ENCODE peak calls at places on chromosomes 2 and 18, in ten cellular contexts. Y, P, Q, F, Z, N, O, S, E and H are unnamed samples.

GRCh38 chr18:49166327-49166726 is 215.6 kb upstream of the SMAD7 start:
- DNase-seq in E (no peak), O (no peak), Q (no peak), Y (no peak), F (no peak), P (no peak), Z (no peak), N (no peak), S (no peak), H (no peak)

GRCh38 chr2:205612661-205613060 is 69.6 kb upstream of the NRP2 start:
- DNase-seq in S (no peak), F (no peak), N (no peak), P (no peak), Y (no peak), Z (peak), E (no peak), Q (no peak), O (peak), H (peak)

GRCh38 chr2:16933355-16933754 is 267.7 kb upstream of the CYRIA start:
- DNase-seq in P (no peak), S (no peak), Y (peak), O (no peak), Q (no peak), N (no peak), E (no peak), F (no peak), Z (no peak), H (no peak)

GRCh38 chr2:235793163-235793752 is 299.4 kb downstream of the AGAP1 start:
- DNase-seq in Y (peak), F (no peak), Z (no peak), E (peak), P (no peak), Q (peak), N (no peak), S (no peak), O (peak), H (peak)

GRCh38 chr2:128781888-128782385 is 463.3 kb upstream of the HS6ST1 start:
- DNase-seq in F (no peak), N (no peak), S (no peak), P (no peak), O (peak), Q (no peak), Z (no peak), E (no peak), Y (no peak), H (no peak)

GRCh38 chr2:201151127-201152074 is 31.5 kb upstream of the CASP10 start:
- DNase-seq in N (no peak), Q (no peak), F (no peak), P (no peak), E (no peak), O (peak), Z (peak), Y (no peak), S (no peak), H (peak)

GRCh38 chr2:73009177-73009839 is 62.2 kb downstream of the SFXN5 start:
- DNase-seq in F (no peak), O (no peak), Z (no peak), Y (no peak), N (no peak), Q (no peak), S (no peak), P (no peak), E (no peak), H (no peak)

GRCh38 chr2:130873700-130874346 is 37.1 kb downstream of the ARHGEF4 start:
- DNase-seq in P (peak), Q (peak), F (peak), Y (peak), N (peak), S (peak), E (peak), Z (peak), O (peak), H (peak)

GRCh38 chr2:16396986-16397385 is 268.6 kb downstream of the CYRIA start:
- DNase-seq in N (no peak), P (no peak), Z (no peak), Q (no peak), E (no peak), F (no peak), S (no peak), Y (no peak), O (no peak), H (no peak)

GRCh38 chr18:46298511-46298910 is 194.3 kb downstream of the HAUS1 start:
- DNase-seq in P (no peak), Y (no peak), E (no peak), Q (no peak), N (no peak), F (no peak), S (no peak), Z (no peak), O (no peak), H (no peak)

GRCh38 chr2:96342085-96342484 is 6.5 kb downstream of the NCAPH start:
- DNase-seq in S (no peak), O (no peak), E (no peak), F (no peak), P (no peak), Y (no peak), N (peak), Z (no peak), Q (no peak), H (no peak)

GRCh38 chr2:86697539-86697938 is 22.6 kb upstream of the RMND5A start:
- DNase-seq in Q (no peak), E (no peak), S (no peak), O (no peak), Z (peak), Y (no peak), N (no peak), P (no peak), F (no peak), H (no peak)

GRCh38 chr2:166338831-166339339 is 36.9 kb downstream of the SCN9A start:
- DNase-seq in P (no peak), Z (no peak), E (no peak), O (no peak), S (no peak), Q (no peak), Y (no peak), N (no peak), F (no peak), H (no peak)

GRCh38 chr2:101230541-101230993 is 22.1 kb upstream of the CNOT11 start:
- DNase-seq in Y (no peak), N (no peak), P (no peak), E (no peak), Q (no peak), Z (no peak), F (no peak), O (no peak), S (no peak), H (no peak)

GRCh38 chr2:183089192-183089851 is 10.8 kb downstream of the DUSP19 start:
- DNase-seq in Q (no peak), Y (no peak), S (no peak), O (no peak), F (no peak), Z (no peak), E (no peak), N (no peak), P (no peak), H (no peak)

GRCh38 chr2:115833196-115833595 is 1390.8 kb downstream of the DPP10 start:
- DNase-seq in Y (no peak), Z (no peak), N (no peak), E (no peak), S (no peak), O (peak), P (no peak), Q (no peak), F (no peak), H (no peak)

GRCh38 chr2:230564805-230565779 is 147.6 kb upstream of the CAB39 start:
- DNase-seq in P (no peak), S (no peak), O (no peak), N (no peak), Z (peak), Y (no peak), F (no peak), E (no peak), Q (no peak), H (peak)

GRCh38 chr2:102063948-102064678 is 72.4 kb downstream of the IL1R2 start:
- DNase-seq in Q (peak), P (peak), E (peak), O (peak), F (peak), Y (peak), N (no peak), Z (peak), S (no peak), H (peak)

GRCh38 chr18:12015697-12016062 is 34.4 kb downstream of the IMPA2 start:
- DNase-seq in Q (no peak), P (no peak), Y (no peak), Z (no peak), F (peak), S (no peak), E (no peak), O (no peak), N (no peak), H (no peak)

GRCh38 chr18:35143615-35144596 is 96.9 kb upstream of the ZNF397 start:
- DNase-seq in P (peak), Y (peak), N (no peak), S (no peak), E (peak), F (peak), Z (peak), Q (peak), O (peak), H (peak)

GRCh38 chr2:226874749-226875148 is 38.9 kb downstream of the RHBDD1 start:
- DNase-seq in E (no peak), P (no peak), S (no peak), Y (peak), F (no peak), Z (no peak), N (no peak), O (peak), Q (no peak), H (no peak)

GRCh38 chr2:85649201-85650190 is 18.5 kb downstream of the SFTPB start:
- DNase-seq in O (no peak), E (no peak), N (no peak), Y (no peak), Z (no peak), S (no peak), Q (no peak), P (no peak), F (no peak), H (no peak)

GRCh38 chr2:219159771-219160185 is 837 bp downstream of the NHEJ1 start:
- DNase-seq in Q (no peak), Z (no peak), Y (no peak), P (no peak), E (no peak), S (no peak), N (no peak), F (no peak), O (no peak), H (no peak)

GRCh38 chr18:25016181-25016580 is 335.8 kb downstream of the ZNF521 start:
- DNase-seq in Y (no peak), E (no peak), Z (no peak), S (no peak), P (no peak), N (no peak), O (no peak), F (no peak), Q (no peak), H (no peak)

GRCh38 chr2:150491943-150492342 is 4.5 kb upstream of the RND3 start:
- DNase-seq in E (no peak), P (no peak), Q (no peak), O (no peak), N (no peak), S (no peak), Z (no peak), Y (no peak), F (no peak), H (no peak)

GRCh38 chr2:11305958-11306357 is 38.5 kb downstream of the ROCK2 start:
- DNase-seq in N (no peak), Z (no peak), S (no peak), Y (no peak), O (no peak), E (no peak), P (no peak), F (no peak), Q (no peak), H (no peak)

GRCh38 chr2:108145551-108145950 is 94.2 kb upstream of the SULT1C3 start:
- DNase-seq in P (no peak), Q (no peak), O (peak), Y (no peak), S (no peak), E (no peak), F (no peak), Z (no peak), N (no peak), H (no peak)

GRCh38 chr2:96509114-96509846 is 4.1 kb upstream of the NEURL3 start:
- DNase-seq in E (peak), O (peak), Z (peak), S (peak), P (peak), Y (peak), F (peak), N (peak), Q (peak), H (peak)

GRCh38 chr2:46669996-46670793 is 190.8 kb downstream of the TMEM247 start:
- DNase-seq in S (no peak), Z (no peak), F (no peak), P (no peak), N (no peak), O (no peak), Y (no peak), Q (no peak), E (no peak), H (no peak)

GRCh38 chr18:50607374-50607933 is 47.6 kb downstream of the MAPK4 start:
- DNase-seq in P (no peak), F (no peak), N (no peak), Q (no peak), S (no peak), O (no peak), E (no peak), Z (no peak), Y (no peak), H (no peak)

GRCh38 chr18:48955528-48956261 is 4.9 kb upstream of the SMAD7 start:
- DNase-seq in F (peak), E (no peak), Z (no peak), Y (peak), N (peak), Q (no peak), P (no peak), S (no peak), O (peak), H (no peak)

GRCh38 chr2:75021672-75022071 is 63.2 kb downstream of the POLE4 start:
- DNase-seq in N (no peak), O (peak), F (no peak), P (no peak), S (no peak), Y (no peak), Q (peak), Z (no peak), E (peak), H (no peak)

GRCh38 chr2:19851116-19851515 is 50.7 kb downstream of the TTC32 start:
- DNase-seq in Z (no peak), S (no peak), Q (no peak), E (peak), O (peak), P (no peak), F (no peak), Y (peak), N (no peak), H (no peak)

GRCh38 chr2:173596226-173596625 is 241.6 kb downstream of the CDCA7 start:
- DNase-seq in F (no peak), O (no peak), N (no peak), E (no peak), S (no peak), Y (no peak), Q (no peak), P (no peak), Z (no peak), H (no peak)

GRCh38 chr18:2847341-2848144 is 737 bp downstream of the EMILIN2 start:
- DNase-seq in Z (no peak), Q (peak), F (peak), P (peak), O (peak), Y (peak), S (no peak), N (no peak), E (peak), H (peak)

GRCh38 chr2:63424329-63425078 is 163.8 kb downstream of the WDPCP start:
- DNase-seq in F (no peak), E (peak), P (no peak), Y (peak), S (no peak), O (peak), N (no peak), Q (no peak), Z (peak), H (peak)

GRCh38 chr2:132477436-132477835 is 60.8 kb downstream of the GPR39 start:
- DNase-seq in Q (no peak), Z (no peak), N (no peak), S (no peak), O (no peak), P (no peak), E (no peak), F (no peak), Y (no peak), H (no peak)

GRCh38 chr2:9481257-9481922 is 7.0 kb downstream of the IAH1 start:
- DNase-seq in Q (no peak), S (no peak), F (no peak), Y (no peak), O (peak), E (no peak), N (no peak), Z (no peak), P (no peak), H (no peak)